ENCODE peak calls at places on chromosomes 6 and 20, in eight cellular contexts. One of them, this sample, is unnamed.

GRCh38 chr6:82525775-82526515 is 162.3 kb downstream of the TPBG start:
- DNase-seq in CD8-positive, alpha-beta T cell: no peak
- DNase-seq in cardiac septum: no peak
- DNase-seq in erythroblast: no peak
- DNase-seq in NB4: no peak
- DNase-seq in renal cortical epithelial cell: no peak
- DNase-seq in activated naive CD8-positive, alpha-beta T cell treated with anti-CD3 and anti-CD28 coated beads for 36 hours: no peak
- DNase-seq in M059J: no peak
- DNase-seq in this sample: no peak

GRCh38 chr20:4601630-4602296 is 119.9 kb upstream of the PRND start:
- DNase-seq in NB4: no peak
- DNase-seq in activated naive CD8-positive, alpha-beta T cell treated with anti-CD3 and anti-CD28 coated beads for 36 hours: no peak
- DNase-seq in erythroblast: no peak
- DNase-seq in cardiac septum: peak
- DNase-seq in renal cortical epithelial cell: peak
- DNase-seq in CD8-positive, alpha-beta T cell: no peak
- DNase-seq in M059J: peak
- DNase-seq in this sample: no peak

GRCh38 chr6:158285321-158285960 is 26.8 kb upstream of the TULP4 start:
- DNase-seq in NB4: no peak
- DNase-seq in M059J: peak
- DNase-seq in CD8-positive, alpha-beta T cell: no peak
- DNase-seq in erythroblast: no peak
- DNase-seq in renal cortical epithelial cell: no peak
- DNase-seq in activated naive CD8-positive, alpha-beta T cell treated with anti-CD3 and anti-CD28 coated beads for 36 hours: no peak
- DNase-seq in cardiac septum: no peak
- DNase-seq in this sample: no peak

GRCh38 chr6:66429220-66429619 is 722.2 kb upstream of the EYS start:
- DNase-seq in renal cortical epithelial cell: no peak
- DNase-seq in activated naive CD8-positive, alpha-beta T cell treated with anti-CD3 and anti-CD28 coated beads for 36 hours: no peak
- DNase-seq in CD8-positive, alpha-beta T cell: no peak
- DNase-seq in erythroblast: no peak
- DNase-seq in NB4: no peak
- DNase-seq in M059J: no peak
- DNase-seq in cardiac septum: no peak
- DNase-seq in this sample: no peak

GRCh38 chr20:57109151-57109953 is 157.1 kb downstream of the BMP7 start:
- DNase-seq in activated naive CD8-positive, alpha-beta T cell treated with anti-CD3 and anti-CD28 coated beads for 36 hours: no peak
- DNase-seq in cardiac septum: no peak
- DNase-seq in NB4: no peak
- DNase-seq in CD8-positive, alpha-beta T cell: no peak
- DNase-seq in renal cortical epithelial cell: no peak
- DNase-seq in erythroblast: no peak
- DNase-seq in M059J: no peak
- DNase-seq in this sample: no peak

GRCh38 chr20:48669946-48670630 is 157.7 kb downstream of the PREX1 start:
- DNase-seq in cardiac septum: no peak
- DNase-seq in NB4: peak
- DNase-seq in erythroblast: no peak
- DNase-seq in CD8-positive, alpha-beta T cell: no peak
- DNase-seq in renal cortical epithelial cell: no peak
- DNase-seq in M059J: no peak
- DNase-seq in activated naive CD8-positive, alpha-beta T cell treated with anti-CD3 and anti-CD28 coated beads for 36 hours: no peak
- DNase-seq in this sample: peak

GRCh38 chr6:155412335-155412734 is 43.3 kb downstream of the NOX3 start:
- DNase-seq in renal cortical epithelial cell: peak
- DNase-seq in M059J: peak
- DNase-seq in CD8-positive, alpha-beta T cell: no peak
- DNase-seq in cardiac septum: no peak
- DNase-seq in activated naive CD8-positive, alpha-beta T cell treated with anti-CD3 and anti-CD28 coated beads for 36 hours: no peak
- DNase-seq in erythroblast: no peak
- DNase-seq in NB4: no peak
- DNase-seq in this sample: no peak

GRCh38 chr6:89637960-89638319 is 607 bp downstream of the LYRM2 start:
- DNase-seq in activated naive CD8-positive, alpha-beta T cell treated with anti-CD3 and anti-CD28 coated beads for 36 hours: no peak
- DNase-seq in M059J: peak
- DNase-seq in CD8-positive, alpha-beta T cell: no peak
- DNase-seq in erythroblast: no peak
- DNase-seq in NB4: no peak
- DNase-seq in cardiac septum: no peak
- DNase-seq in renal cortical epithelial cell: no peak
- DNase-seq in this sample: no peak

GRCh38 chr6:26362093-26362835 is 2.7 kb upstream of the BTN3A2 start:
- DNase-seq in CD8-positive, alpha-beta T cell: no peak
- DNase-seq in renal cortical epithelial cell: no peak
- DNase-seq in cardiac septum: no peak
- DNase-seq in erythroblast: no peak
- DNase-seq in NB4: no peak
- DNase-seq in activated naive CD8-positive, alpha-beta T cell treated with anti-CD3 and anti-CD28 coated beads for 36 hours: no peak
- DNase-seq in M059J: no peak
- DNase-seq in this sample: no peak

GRCh38 chr6:134621858-134622257 is 303.9 kb upstream of the SGK1 start:
- DNase-seq in NB4: no peak
- DNase-seq in M059J: no peak
- DNase-seq in erythroblast: no peak
- DNase-seq in CD8-positive, alpha-beta T cell: no peak
- DNase-seq in cardiac septum: no peak
- DNase-seq in activated naive CD8-positive, alpha-beta T cell treated with anti-CD3 and anti-CD28 coated beads for 36 hours: no peak
- DNase-seq in renal cortical epithelial cell: peak
- DNase-seq in this sample: no peak

GRCh38 chr6:127120787-127121636 is 2.5 kb downstream of the RSPO3 start:
- DNase-seq in renal cortical epithelial cell: peak
- DNase-seq in M059J: peak
- DNase-seq in activated naive CD8-positive, alpha-beta T cell treated with anti-CD3 and anti-CD28 coated beads for 36 hours: peak
- DNase-seq in erythroblast: peak
- DNase-seq in cardiac septum: peak
- DNase-seq in CD8-positive, alpha-beta T cell: peak
- DNase-seq in NB4: peak
- DNase-seq in this sample: peak

GRCh38 chr20:37863289-37863688 is 39.6 kb upstream of the VSTM2L start:
- DNase-seq in activated naive CD8-positive, alpha-beta T cell treated with anti-CD3 and anti-CD28 coated beads for 36 hours: no peak
- DNase-seq in M059J: no peak
- DNase-seq in cardiac septum: no peak
- DNase-seq in erythroblast: no peak
- DNase-seq in NB4: no peak
- DNase-seq in renal cortical epithelial cell: no peak
- DNase-seq in CD8-positive, alpha-beta T cell: no peak
- DNase-seq in this sample: no peak

GRCh38 chr6:74091133-74091793 is 395.3 kb downstream of the CD109 start:
- DNase-seq in M059J: peak
- DNase-seq in NB4: peak
- DNase-seq in erythroblast: peak
- DNase-seq in CD8-positive, alpha-beta T cell: no peak
- DNase-seq in activated naive CD8-positive, alpha-beta T cell treated with anti-CD3 and anti-CD28 coated beads for 36 hours: no peak
- DNase-seq in renal cortical epithelial cell: peak
- DNase-seq in cardiac septum: no peak
- DNase-seq in this sample: peak

GRCh38 chr20:62624719-62625455 is 17.4 kb upstream of the SLCO4A1 start:
- DNase-seq in erythroblast: no peak
- DNase-seq in NB4: no peak
- DNase-seq in M059J: no peak
- DNase-seq in renal cortical epithelial cell: no peak
- DNase-seq in CD8-positive, alpha-beta T cell: no peak
- DNase-seq in cardiac septum: no peak
- DNase-seq in activated naive CD8-positive, alpha-beta T cell treated with anti-CD3 and anti-CD28 coated beads for 36 hours: no peak
- DNase-seq in this sample: peak

GRCh38 chr20:40506567-40506966 is 182.5 kb downstream of the MAFB start:
- DNase-seq in NB4: peak
- DNase-seq in erythroblast: peak
- DNase-seq in activated naive CD8-positive, alpha-beta T cell treated with anti-CD3 and anti-CD28 coated beads for 36 hours: peak
- DNase-seq in CD8-positive, alpha-beta T cell: no peak
- DNase-seq in cardiac septum: peak
- DNase-seq in M059J: peak
- DNase-seq in renal cortical epithelial cell: peak
- DNase-seq in this sample: peak

GRCh38 chr20:45383131-45383530 is 5.0 kb upstream of the TP53TG5 start:
- DNase-seq in cardiac septum: no peak
- DNase-seq in NB4: no peak
- DNase-seq in activated naive CD8-positive, alpha-beta T cell treated with anti-CD3 and anti-CD28 coated beads for 36 hours: no peak
- DNase-seq in erythroblast: no peak
- DNase-seq in renal cortical epithelial cell: no peak
- DNase-seq in CD8-positive, alpha-beta T cell: no peak
- DNase-seq in M059J: peak
- DNase-seq in this sample: no peak

GRCh38 chr6:25311251-25311910 is 32.2 kb downstream of the CARMIL1 start:
- DNase-seq in activated naive CD8-positive, alpha-beta T cell treated with anti-CD3 and anti-CD28 coated beads for 36 hours: no peak
- DNase-seq in cardiac septum: no peak
- DNase-seq in renal cortical epithelial cell: peak
- DNase-seq in CD8-positive, alpha-beta T cell: no peak
- DNase-seq in NB4: no peak
- DNase-seq in M059J: peak
- DNase-seq in erythroblast: no peak
- DNase-seq in this sample: no peak

GRCh38 chr20:59724457-59725366 is 120.4 kb downstream of the PHACTR3 start:
- DNase-seq in cardiac septum: no peak
- DNase-seq in erythroblast: no peak
- DNase-seq in NB4: no peak
- DNase-seq in CD8-positive, alpha-beta T cell: no peak
- DNase-seq in activated naive CD8-positive, alpha-beta T cell treated with anti-CD3 and anti-CD28 coated beads for 36 hours: no peak
- DNase-seq in M059J: no peak
- DNase-seq in renal cortical epithelial cell: no peak
- DNase-seq in this sample: no peak

GRCh38 chr6:49935387-49935786 is 28.6 kb downstream of the DEFB114 start:
- DNase-seq in NB4: no peak
- DNase-seq in CD8-positive, alpha-beta T cell: no peak
- DNase-seq in erythroblast: no peak
- DNase-seq in M059J: no peak
- DNase-seq in activated naive CD8-positive, alpha-beta T cell treated with anti-CD3 and anti-CD28 coated beads for 36 hours: no peak
- DNase-seq in renal cortical epithelial cell: no peak
- DNase-seq in cardiac septum: no peak
- DNase-seq in this sample: no peak

GRCh38 chr6:111661541-111662041 is 55.9 kb upstream of the TRAF3IP2 start:
- DNase-seq in activated naive CD8-positive, alpha-beta T cell treated with anti-CD3 and anti-CD28 coated beads for 36 hours: no peak
- DNase-seq in renal cortical epithelial cell: no peak
- DNase-seq in M059J: no peak
- DNase-seq in CD8-positive, alpha-beta T cell: no peak
- DNase-seq in erythroblast: no peak
- DNase-seq in cardiac septum: no peak
- DNase-seq in NB4: no peak
- DNase-seq in this sample: no peak

GRCh38 chr6:14277405-14277930 is 159.9 kb downstream of the CD83 start:
- DNase-seq in M059J: no peak
- DNase-seq in cardiac septum: no peak
- DNase-seq in renal cortical epithelial cell: no peak
- DNase-seq in CD8-positive, alpha-beta T cell: no peak
- DNase-seq in erythroblast: no peak
- DNase-seq in activated naive CD8-positive, alpha-beta T cell treated with anti-CD3 and anti-CD28 coated beads for 36 hours: no peak
- DNase-seq in NB4: no peak
- DNase-seq in this sample: no peak

GRCh38 chr6:4112366-4112765 is 23.0 kb downstream of the ECI2 start:
- DNase-seq in erythroblast: no peak
- DNase-seq in CD8-positive, alpha-beta T cell: no peak
- DNase-seq in cardiac septum: no peak
- DNase-seq in M059J: no peak
- DNase-seq in activated naive CD8-positive, alpha-beta T cell treated with anti-CD3 and anti-CD28 coated beads for 36 hours: no peak
- DNase-seq in renal cortical epithelial cell: no peak
- DNase-seq in NB4: no peak
- DNase-seq in this sample: no peak

GRCh38 chr6:166341464-166341863 is 881 bp downstream of the SFT2D1 start:
- DNase-seq in renal cortical epithelial cell: no peak
- DNase-seq in CD8-positive, alpha-beta T cell: peak
- DNase-seq in activated naive CD8-positive, alpha-beta T cell treated with anti-CD3 and anti-CD28 coated beads for 36 hours: no peak
- DNase-seq in cardiac septum: no peak
- DNase-seq in M059J: no peak
- DNase-seq in NB4: peak
- DNase-seq in erythroblast: peak
- DNase-seq in this sample: peak

GRCh38 chr20:61253264-61253639 is 1.2 kb downstream of the CDH4 start:
- DNase-seq in erythroblast: no peak
- DNase-seq in renal cortical epithelial cell: no peak
- DNase-seq in cardiac septum: no peak
- DNase-seq in activated naive CD8-positive, alpha-beta T cell treated with anti-CD3 and anti-CD28 coated beads for 36 hours: peak
- DNase-seq in M059J: peak
- DNase-seq in CD8-positive, alpha-beta T cell: no peak
- DNase-seq in NB4: no peak
- DNase-seq in this sample: no peak

GRCh38 chr20:31604567-31605030 is 490 bp upstream of the ID1 start:
- DNase-seq in erythroblast: no peak
- DNase-seq in M059J: no peak
- DNase-seq in activated naive CD8-positive, alpha-beta T cell treated with anti-CD3 and anti-CD28 coated beads for 36 hours: no peak
- DNase-seq in CD8-positive, alpha-beta T cell: no peak
- DNase-seq in NB4: no peak
- DNase-seq in renal cortical epithelial cell: no peak
- DNase-seq in cardiac septum: no peak
- DNase-seq in this sample: no peak

GRCh38 chr6:49522710-49523593 is 23.2 kb downstream of the GLYATL3 start:
- DNase-seq in activated naive CD8-positive, alpha-beta T cell treated with anti-CD3 and anti-CD28 coated beads for 36 hours: no peak
- DNase-seq in M059J: no peak
- DNase-seq in renal cortical epithelial cell: no peak
- DNase-seq in erythroblast: no peak
- DNase-seq in NB4: no peak
- DNase-seq in cardiac septum: no peak
- DNase-seq in CD8-positive, alpha-beta T cell: no peak
- DNase-seq in this sample: no peak

GRCh38 chr20:9611921-9612320 is 97.5 kb downstream of the LAMP5 start:
- DNase-seq in NB4: no peak
- DNase-seq in erythroblast: no peak
- DNase-seq in cardiac septum: no peak
- DNase-seq in CD8-positive, alpha-beta T cell: no peak
- DNase-seq in activated naive CD8-positive, alpha-beta T cell treated with anti-CD3 and anti-CD28 coated beads for 36 hours: no peak
- DNase-seq in M059J: no peak
- DNase-seq in renal cortical epithelial cell: no peak
- DNase-seq in this sample: no peak

GRCh38 chr20:57450419-57450818 is 59.2 kb downstream of the RBM38 start:
- DNase-seq in erythroblast: peak
- DNase-seq in CD8-positive, alpha-beta T cell: peak
- DNase-seq in cardiac septum: peak
- DNase-seq in activated naive CD8-positive, alpha-beta T cell treated with anti-CD3 and anti-CD28 coated beads for 36 hours: no peak
- DNase-seq in renal cortical epithelial cell: no peak
- DNase-seq in NB4: peak
- DNase-seq in M059J: no peak
- DNase-seq in this sample: peak

GRCh38 chr6:43983191-43983590 is 144.1 kb downstream of the MRPL14 start:
- DNase-seq in CD8-positive, alpha-beta T cell: no peak
- DNase-seq in NB4: no peak
- DNase-seq in erythroblast: no peak
- DNase-seq in M059J: no peak
- DNase-seq in cardiac septum: peak
- DNase-seq in activated naive CD8-positive, alpha-beta T cell treated with anti-CD3 and anti-CD28 coated beads for 36 hours: no peak
- DNase-seq in renal cortical epithelial cell: no peak
- DNase-seq in this sample: no peak

GRCh38 chr20:62816879-62817873 is at the start of gene COL9A3:
- DNase-seq in activated naive CD8-positive, alpha-beta T cell treated with anti-CD3 and anti-CD28 coated beads for 36 hours: no peak
- DNase-seq in renal cortical epithelial cell: no peak
- DNase-seq in erythroblast: no peak
- DNase-seq in NB4: no peak
- DNase-seq in cardiac septum: no peak
- DNase-seq in CD8-positive, alpha-beta T cell: no peak
- DNase-seq in M059J: no peak
- DNase-seq in this sample: no peak

GRCh38 chr6:44831002-44831610 is 443.6 kb downstream of the CDC5L start:
- DNase-seq in activated naive CD8-positive, alpha-beta T cell treated with anti-CD3 and anti-CD28 coated beads for 36 hours: no peak
- DNase-seq in NB4: no peak
- DNase-seq in cardiac septum: no peak
- DNase-seq in M059J: peak
- DNase-seq in CD8-positive, alpha-beta T cell: no peak
- DNase-seq in erythroblast: no peak
- DNase-seq in renal cortical epithelial cell: peak
- DNase-seq in this sample: no peak

GRCh38 chr6:68654134-68654533 is 19.1 kb downstream of the ADGRB3 start:
- DNase-seq in CD8-positive, alpha-beta T cell: no peak
- DNase-seq in erythroblast: no peak
- DNase-seq in cardiac septum: no peak
- DNase-seq in M059J: no peak
- DNase-seq in NB4: no peak
- DNase-seq in activated naive CD8-positive, alpha-beta T cell treated with anti-CD3 and anti-CD28 coated beads for 36 hours: no peak
- DNase-seq in renal cortical epithelial cell: no peak
- DNase-seq in this sample: no peak

GRCh38 chr6:145569140-145569539 is 166.2 kb downstream of the EPM2A start:
- DNase-seq in NB4: no peak
- DNase-seq in erythroblast: no peak
- DNase-seq in cardiac septum: no peak
- DNase-seq in renal cortical epithelial cell: no peak
- DNase-seq in CD8-positive, alpha-beta T cell: no peak
- DNase-seq in M059J: peak
- DNase-seq in activated naive CD8-positive, alpha-beta T cell treated with anti-CD3 and anti-CD28 coated beads for 36 hours: no peak
- DNase-seq in this sample: no peak

GRCh38 chr6:117206951-117207687 is 58.2 kb upstream of the VGLL2 start:
- DNase-seq in M059J: peak
- DNase-seq in renal cortical epithelial cell: peak
- DNase-seq in activated naive CD8-positive, alpha-beta T cell treated with anti-CD3 and anti-CD28 coated beads for 36 hours: no peak
- DNase-seq in erythroblast: no peak
- DNase-seq in NB4: no peak
- DNase-seq in cardiac septum: no peak
- DNase-seq in CD8-positive, alpha-beta T cell: no peak
- DNase-seq in this sample: no peak